ENCODE peak calls at places on chromosomes 6 and 20, in seven cellular contexts. W, V, M, F, N, X and Q are unnamed samples.

GRCh38 chr6:167214216-167214615 is 56.4 kb upstream of the GPR31 start:
- DNase-seq in V (no peak), M (no peak), F (no peak), N (peak; percentile 20), X (no peak), W (no peak), Q (no peak)

GRCh38 chr20:6765469-6766058 is 1.9 kb upstream of the BMP2 start:
- DNase-seq in V (no peak), N (peak; percentile 41), W (peak; percentile 61), X (peak; percentile 77), F (peak; percentile 81), M (peak; percentile 63), Q (peak; percentile 7)

GRCh38 chr6:93424303-93425064 is 5.1 kb upstream of the EPHA7 start:
- DNase-seq in M (peak; percentile 30), X (no peak), V (no peak), F (peak; percentile 36), N (no peak), W (no peak), Q (no peak)

GRCh38 chr6:80437186-80437585 is 330.7 kb downstream of the BCKDHB start:
- DNase-seq in V (no peak), M (peak; percentile 53), W (peak; percentile 38), N (no peak), X (no peak), F (no peak), Q (no peak)

GRCh38 chr20:48750941-48751620 is 76.7 kb downstream of the PREX1 start:
- DNase-seq in W (no peak), F (peak; percentile 84), V (peak; percentile 94), X (no peak), N (peak; percentile 28), M (no peak), Q (no peak)

GRCh38 chr6:2630362-2630761 is 120.4 kb downstream of the MYLK4 start:
- DNase-seq in W (peak; percentile 99), N (no peak), M (peak; percentile 95), V (no peak), F (peak; percentile 89), X (peak; percentile 79), Q (peak; percentile 88)

GRCh38 chr20:25313608-25314007 is 65.7 kb downstream of the PYGB start:
- DNase-seq in F (no peak), V (no peak), N (no peak), X (no peak), M (no peak), W (no peak), Q (no peak)

GRCh38 chr6:5361371-5361770 is 100.1 kb downstream of the FARS2 start:
- DNase-seq in X (no peak), F (peak; percentile 96), V (no peak), W (peak; percentile 41), M (peak; percentile 63), N (no peak), Q (no peak)

GRCh38 chr6:150293423-150294280 is 75.2 kb upstream of the IYD start:
- DNase-seq in N (no peak), W (peak; percentile 74), M (peak; percentile 89), X (no peak), F (peak; percentile 49), V (no peak), Q (peak; percentile 51)

GRCh38 chr6:113995632-113996031 is 24.7 kb upstream of the HDAC2 start:
- DNase-seq in W (peak; percentile 98), M (peak; percentile 96), X (peak; percentile 19), N (peak; percentile 35), F (peak; percentile 86), V (peak; percentile 54), Q (peak; percentile 50)

GRCh38 chr6:34305982-34306702 is 57.3 kb upstream of the SMIM29 start:
- DNase-seq in M (no peak), N (no peak), X (peak; percentile 42), W (peak; percentile 22), V (no peak), F (peak; percentile 92), Q (no peak)

DNA sequence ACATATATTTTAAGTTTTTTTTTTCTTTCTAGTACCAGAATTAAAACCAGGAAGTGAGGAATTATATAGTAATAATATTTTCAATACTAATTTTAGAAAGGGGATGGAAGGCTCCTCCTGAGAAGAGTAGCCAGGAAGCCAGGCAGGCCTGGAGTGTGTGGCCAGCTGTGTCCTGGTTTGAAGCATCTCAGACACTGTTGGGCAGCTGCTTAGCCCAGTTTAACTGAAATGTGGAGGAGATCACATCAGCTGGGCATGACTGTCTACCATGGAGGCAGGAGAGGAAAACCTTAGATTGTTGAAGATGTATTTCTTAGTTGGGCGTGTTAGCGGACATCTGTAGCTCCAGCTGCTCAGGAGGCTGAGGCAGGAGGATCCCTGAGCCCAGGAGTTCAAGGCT is 142.2 kb downstream of the ARID1B start:
- DNase-seq in V (no peak), M (no peak), N (no peak), F (no peak), X (no peak), W (no peak), Q (no peak)
- H3K4me1 ChIP-seq in V (peaks cover 4% of the 10 kb centered on the region), M (no peaks in the 10 kb centered on the region), N (no peaks in the 10 kb centered on the region), F (no peaks in the 10 kb centered on the region), X (no peaks in the 10 kb centered on the region), W (peaks cover 10% of the 10 kb centered on the region), Q (no peaks in the 10 kb centered on the region)

GRCh38 chr20:31406115-31406514 is at the start of gene DEFB121:
- DNase-seq in W (no peak), X (no peak), V (no peak), N (no peak), F (no peak), M (no peak), Q (no peak)
- H3K9me3 ChIP-seq in W (no peaks in the 10 kb centered on the region), X (no peaks in the 10 kb centered on the region), V (peaks cover 99% of the 10 kb centered on the region), N (no peaks in the 10 kb centered on the region), F (peaks cover 2% of the 10 kb centered on the region), M (no peaks in the 10 kb centered on the region), Q (no peaks in the 10 kb centered on the region)

GRCh38 chr20:43827940-43828562 is 86.6 kb upstream of the TOX2 start:
- DNase-seq in V (no peak), X (no peak), M (no peak), F (no peak), N (no peak), W (no peak), Q (no peak)

GRCh38 chr20:43824279-43824678 is 90.4 kb upstream of the TOX2 start:
- DNase-seq in M (no peak), W (no peak), N (no peak), V (no peak), F (no peak), X (no peak), Q (no peak)

GRCh38 chr20:43825635-43826034 is 89.0 kb upstream of the TOX2 start:
- DNase-seq in X (no peak), V (no peak), W (no peak), F (no peak), N (no peak), M (no peak), Q (no peak)

GRCh38 chr20:43821795-43822194 is 92.9 kb upstream of the TOX2 start:
- DNase-seq in M (no peak), X (no peak), F (no peak), N (no peak), V (no peak), W (no peak), Q (no peak)

GRCh38 chr20:43824699-43825402 is 89.8 kb upstream of the TOX2 start:
- DNase-seq in X (peak; percentile 28), V (peak; percentile 39), N (peak; percentile 77), M (peak; percentile 39), F (no peak), W (peak; percentile 29), Q (peak; percentile 32)
- H3K4me2 ChIP-seq in X (no peak overlapping the region), V (no peak overlapping the region), N (no peak overlapping the region), M (no peak overlapping the region), F (no peak overlapping the region), W (no peak overlapping the region), Q (no peak overlapping the region)

DNA sequence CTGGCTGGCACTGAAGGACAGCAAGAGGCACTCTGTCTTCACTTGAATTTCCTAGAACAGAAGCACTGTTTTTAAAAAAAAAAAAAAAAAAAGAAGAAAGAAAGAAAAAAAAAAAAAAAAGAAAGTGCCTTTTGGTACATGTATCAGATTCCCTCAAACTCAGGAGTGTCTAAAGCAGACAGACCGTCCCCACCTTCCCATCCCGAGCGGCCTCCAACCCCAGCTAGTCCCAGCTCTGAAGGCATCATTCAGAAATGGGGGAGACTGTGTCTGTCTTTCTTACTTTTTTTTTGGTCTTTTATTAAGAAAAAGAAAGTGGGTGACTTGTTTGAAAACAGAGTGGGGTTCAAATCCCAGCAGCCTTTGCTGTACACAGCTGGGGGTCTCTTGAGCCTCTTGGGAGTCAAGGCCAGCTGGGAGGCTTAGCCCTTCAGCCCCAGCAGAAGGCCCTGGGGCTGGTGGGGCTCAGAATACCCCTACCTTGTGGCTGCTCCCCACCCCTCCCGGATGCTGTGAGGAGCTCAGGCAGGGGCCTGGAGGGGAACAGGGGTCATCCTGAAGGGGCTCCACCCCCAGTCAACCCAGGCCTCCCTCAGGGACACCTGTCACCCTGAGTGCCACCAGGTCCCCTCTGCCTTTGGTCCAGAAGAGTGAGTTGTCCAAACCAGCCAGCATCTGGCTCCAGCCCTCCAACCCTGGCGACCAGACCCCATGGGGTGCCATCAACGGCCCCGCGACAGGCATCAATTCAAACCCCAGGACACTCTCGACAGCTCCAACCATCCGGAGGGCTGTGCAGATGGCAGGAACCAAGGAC is 128.3 kb downstream of the TAF4 start:
- DNase-seq in W (no peak), M (no peak), N (no peak), V (no peak), X (no peak), F (no peak), Q (no peak)
- H3K4me1 ChIP-seq in W (no peaks in the 10 kb centered on the region), M (no peaks in the 10 kb centered on the region), N (no peaks in the 10 kb centered on the region), V (no peaks in the 10 kb centered on the region), X (no peaks in the 10 kb centered on the region), F (no peaks in the 10 kb centered on the region), Q (no peaks in the 10 kb centered on the region)

GRCh38 chr6:155949256-155949655 is 493.6 kb upstream of the NOX3 start:
- DNase-seq in M (no peak), N (no peak), F (no peak), V (no peak), X (no peak), W (no peak), Q (no peak)
- H3K9me3 ChIP-seq in M (no peaks in the 10 kb centered on the region), N (no peaks in the 10 kb centered on the region), F (no peaks in the 10 kb centered on the region), V (no peaks in the 10 kb centered on the region), X (no peaks in the 10 kb centered on the region), W (peaks cover 12% of the 10 kb centered on the region), Q (peaks cover 6% of the 10 kb centered on the region)

GRCh38 chr6:125812394-125813231 is 21.9 kb downstream of the NCOA7 start:
- DNase-seq in W (peak; percentile 98), X (no peak), F (peak; percentile 98), M (peak; percentile 92), N (no peak), V (no peak), Q (peak; percentile 37)
- H3K4me2 ChIP-seq in W (peak overlapping the region; percentile 63), X (no peak overlapping the region), F (peak overlapping the region; percentile 88), M (peak overlapping the region; percentile 84), N (peak overlapping the region; percentile 58), V (no peak overlapping the region), Q (peak overlapping the region; percentile 20)

DNA sequence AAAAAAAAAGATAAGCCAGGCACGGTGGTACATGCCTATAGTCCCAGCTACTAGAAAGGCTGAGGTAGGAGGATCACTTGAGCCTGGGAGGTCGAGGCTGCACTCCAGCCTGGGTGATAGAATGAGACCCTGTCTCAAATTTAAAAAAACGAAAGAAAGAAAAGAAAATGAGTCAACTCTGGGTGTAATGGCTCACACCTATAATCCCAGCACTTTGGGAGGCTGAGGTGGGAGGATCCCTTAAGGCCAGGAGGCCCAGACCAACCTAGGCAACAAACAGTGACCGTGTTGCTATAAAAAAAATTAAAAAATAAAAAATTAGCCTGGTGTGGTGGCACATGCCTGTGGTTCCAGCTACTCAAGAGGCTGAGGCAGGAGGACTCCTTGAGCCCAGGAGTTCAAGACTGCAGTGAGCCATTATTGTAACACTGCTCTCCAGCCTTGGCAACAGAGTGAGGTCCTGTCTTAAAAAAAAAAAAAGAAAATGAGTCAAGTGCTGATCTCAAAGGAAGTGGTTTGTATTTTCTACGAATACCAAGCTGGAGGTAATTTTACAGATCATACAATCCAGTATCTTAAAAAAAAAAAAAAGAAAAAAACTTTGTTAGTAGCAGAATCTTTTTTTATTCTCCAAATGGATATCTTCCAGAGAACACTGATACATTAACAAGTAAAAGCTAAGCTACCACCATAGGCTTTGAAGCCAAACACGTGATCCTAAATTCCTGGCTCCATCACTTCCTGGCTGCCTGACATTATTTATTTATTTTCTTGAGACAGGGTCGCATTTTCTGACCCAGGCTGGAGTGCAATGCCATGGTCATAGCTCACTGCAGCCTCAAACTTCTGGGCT is 5.7 kb downstream of the COMMD7 start:
- DNase-seq in W (peak; percentile 91), M (peak; percentile 78), X (no peak), N (no peak), F (peak; percentile 67), V (no peak), Q (no peak)
- H3K4me1 ChIP-seq in W (peaks cover 6% of the 10 kb centered on the region), M (peaks cover 9% of the 10 kb centered on the region), X (peaks cover 24% of the 10 kb centered on the region), N (peaks cover 4% of the 10 kb centered on the region), F (peaks cover 9% of the 10 kb centered on the region), V (peaks cover 2% of the 10 kb centered on the region), Q (peaks cover 5% of the 10 kb centered on the region)